ENCODE peak calls at places on chromosomes 2 and 18, in four cellular contexts. A is nephron progenitor cell, P is amygdala, M is AG10803. S is an unnamed sample.

GRCh38 chr2:224819075-224819474 is 102.9 kb upstream of the CCDC195 start:
- DNase-seq in A (no peak), P (no peak), M (no peak), S (no peak)

GRCh38 chr2:180125245-180125962 is 118.3 kb upstream of the CWC22 start:
- DNase-seq in A (peak), P (peak), M (peak), S (peak)

GRCh38 chr18:51654441-51655326 is 457.2 kb upstream of the MEX3C start:
- DNase-seq in A (no peak), P (no peak), M (no peak), S (no peak)

GRCh38 chr2:127015106-127015910 is 91.6 kb downstream of the BIN1 start:
- DNase-seq in A (no peak), P (no peak), M (no peak), S (no peak)

GRCh38 chr2:194260185-194260584 is 1396.8 kb upstream of the SLC39A10 start:
- DNase-seq in A (no peak), P (no peak), M (no peak), S (no peak)

GRCh38 chr2:10186868-10187535 is 64.5 kb downstream of the RRM2 start:
- DNase-seq in A (no peak), P (no peak), M (no peak), S (no peak)

GRCh38 chr18:44723366-44723765 is 42.7 kb downstream of the SETBP1 start:
- DNase-seq in A (no peak), P (no peak), M (no peak), S (no peak)

GRCh38 chr2:1488851-1489250 is 75.6 kb downstream of the TPO start:
- DNase-seq in A (no peak), P (no peak), M (no peak), S (peak)

GRCh38 chr2:45950606-45951005 is 299.1 kb downstream of the PRKCE start:
- DNase-seq in A (no peak), P (no peak), M (no peak), S (no peak)

GRCh38 chr2:74653589-74653984 is 460 bp upstream of the SEMA4F start:
- DNase-seq in A (no peak), P (no peak), M (peak), S (no peak)

GRCh38 chr2:27353762-27354596 is 2.6 kb downstream of the GTF3C2 start:
- DNase-seq in A (no peak), P (no peak), M (peak), S (no peak)

GRCh38 chr18:72672364-72673151 is 128.4 kb upstream of the CBLN2 start:
- DNase-seq in A (peak), P (no peak), M (peak), S (no peak)

GRCh38 chr2:179856205-179856604 is 5.2 kb downstream of the ZNF385B start:
- DNase-seq in A (no peak), P (no peak), M (no peak), S (no peak)

GRCh38 chr18:76131738-76132137 is 363.3 kb downstream of the ZNF516 start:
- DNase-seq in A (no peak), P (no peak), M (peak), S (no peak)

GRCh38 chr2:44275915-44276279 is 617 bp downstream of the SLC3A1 start:
- DNase-seq in A (no peak), P (no peak), M (peak), S (no peak)

GRCh38 chr18:33210575-33211189 is 229.8 kb downstream of the CCDC178 start:
- DNase-seq in A (peak), P (no peak), M (peak), S (no peak)

GRCh38 chr2:20135631-20136050 is 84.2 kb upstream of the LAPTM4A start:
- DNase-seq in A (peak), P (no peak), M (peak), S (peak)

GRCh38 chr2:169136885-169137534 is 67.6 kb downstream of the DHRS9 start:
- DNase-seq in A (no peak), P (no peak), M (no peak), S (no peak)

GRCh38 chr18:79105455-79105854 is 36.3 kb downstream of the ATP9B start:
- DNase-seq in A (no peak), P (no peak), M (no peak), S (no peak)

GRCh38 chr2:201349601-201350000 is 7.5 kb downstream of the FLACC1 start:
- DNase-seq in A (no peak), P (no peak), M (no peak), S (no peak)

S was measured in dorsolateral prefrontal cortex.